ENCODE peak calls at places on chromosomes 1 and 21, in six cellular contexts. O, V, Z, B, I and N are unnamed samples.

GRCh38 chr1:119160851-119161250 is 20.4 kb upstream of the WARS2 start:
- DNase-seq in O (no peak), V (no peak), Z (peak; percentile 90), B (no peak), I (no peak), N (no peak)

GRCh38 chr1:31207590-31207989 is 32.1 kb downstream of the NKAIN1 start:
- DNase-seq in O (no peak), V (no peak), Z (no peak), B (no peak), I (no peak), N (no peak)

GRCh38 chr1:24506706-24507422 is 4.2 kb downstream of the RCAN3 start:
- DNase-seq in O (no peak), V (no peak), Z (no peak), B (no peak), I (no peak), N (no peak)

GRCh38 chr1:151867321-151867720 is 13.8 kb upstream of the THEM5 start:
- DNase-seq in O (no peak), V (no peak), Z (peak; percentile 57), B (no peak), I (no peak), N (no peak)

GRCh38 chr1:46798820-46799219 is at the start of gene CYP4B1:
- DNase-seq in O (no peak), V (no peak), Z (no peak), B (no peak), I (no peak), N (no peak)

GRCh38 chr1:12204140-12204539 is 25.7 kb upstream of the VPS13D start:
- DNase-seq in O (peak; percentile 79), V (no peak), Z (no peak), B (no peak), I (no peak), N (no peak)

GRCh38 chr1:208825305-208825704 is 581.1 kb upstream of the PLXNA2 start:
- DNase-seq in O (no peak), V (no peak), Z (no peak), B (no peak), I (no peak), N (no peak)

GRCh38 chr1:165828581-165829329 is 1.3 kb downstream of the UCK2 start:
- DNase-seq in O (peak; percentile 49), V (peak; percentile 42), Z (peak; percentile 90), B (peak; percentile 85), I (peak; percentile 30), N (peak; percentile 84)

GRCh38 chr1:30437059-30437576 is 286.3 kb downstream of the MATN1 start:
- DNase-seq in O (no peak), V (no peak), Z (no peak), B (no peak), I (no peak), N (no peak)

GRCh38 chr1:3883194-3883920 is 16.7 kb downstream of the C1orf174 start:
- DNase-seq in O (no peak), V (no peak), Z (no peak), B (no peak), I (no peak), N (no peak)

GRCh38 chr1:158095737-158096335 is 84.9 kb upstream of the CD1D start:
- DNase-seq in O (peak; percentile 36), V (no peak), Z (peak; percentile 27), B (peak; percentile 32), I (peak; percentile 41), N (peak; percentile 38)

GRCh38 chr1:61377242-61377958 is 295.0 kb downstream of the NFIA start:
- DNase-seq in O (no peak), V (no peak), Z (no peak), B (no peak), I (no peak), N (no peak)

GRCh38 chr1:29706936-29707335 is 470.6 kb downstream of the PTPRU start:
- DNase-seq in O (peak; percentile 61), V (no peak), Z (peak; percentile 48), B (peak; percentile 56), I (no peak), N (peak; percentile 75)

GRCh38 chr1:208533746-208534603 is 289.8 kb upstream of the PLXNA2 start:
- DNase-seq in O (no peak), V (no peak), Z (no peak), B (no peak), I (no peak), N (no peak)

GRCh38 chr1:203288351-203288894 is 16.9 kb upstream of the BTG2 start:
- DNase-seq in O (no peak), V (no peak), Z (no peak), B (no peak), I (no peak), N (no peak)

GRCh38 chr1:91502138-91502881 is 1.7 kb downstream of the CDC7 start:
- DNase-seq in O (no peak), V (no peak), Z (no peak), B (peak; percentile 3), I (no peak), N (peak; percentile 3)

GRCh38 chr1:161082996-161083742 is 6.2 kb downstream of the NECTIN4 start:
- DNase-seq in O (no peak), V (no peak), Z (peak; percentile 97), B (peak; percentile 94), I (no peak), N (peak; percentile 99)

GRCh38 chr1:211480941-211481545 is 10.9 kb downstream of the RD3 start:
- DNase-seq in O (no peak), V (no peak), Z (no peak), B (no peak), I (no peak), N (no peak)

GRCh38 chr1:201538618-201539551 is at the start of gene NAV1:
- DNase-seq in O (peak; percentile 37), V (peak; percentile 74), Z (peak; percentile 49), B (peak; percentile 96), I (no peak), N (peak; percentile 71)

GRCh38 chr1:236129315-236129714 is 13.0 kb upstream of the GPR137B start:
- DNase-seq in O (no peak), V (no peak), Z (no peak), B (no peak), I (no peak), N (no peak)

GRCh38 chr1:218164111-218164929 is 120.8 kb upstream of the RRP15 start:
- DNase-seq in O (peak; percentile 14), V (no peak), Z (peak; percentile 26), B (peak; percentile 32), I (no peak), N (peak; percentile 93)

GRCh38 chr21:33943293-33943692 is 27.7 kb upstream of the ATP5PO start:
- DNase-seq in O (no peak), V (no peak), Z (no peak), B (no peak), I (no peak), N (no peak)

GRCh38 chr1:35324486-35324885 is 56.0 kb downstream of the ZMYM4 start:
- DNase-seq in O (no peak), V (no peak), Z (peak; percentile 74), B (peak; percentile 5), I (no peak), N (no peak)

GRCh38 chr1:234782057-234782800 is 172.3 kb upstream of the IRF2BP2 start:
- DNase-seq in O (no peak), V (no peak), Z (no peak), B (no peak), I (no peak), N (peak; percentile 2)

GRCh38 chr1:21852282-21853129 is 40.4 kb downstream of the LDLRAD2 start:
- DNase-seq in O (no peak), V (no peak), Z (no peak), B (no peak), I (no peak), N (no peak)

GRCh38 chr1:58650141-58650540 is 49.7 kb downstream of the MYSM1 start:
- DNase-seq in O (no peak), V (no peak), Z (no peak), B (peak; percentile 50), I (no peak), N (peak; percentile 29)

GRCh38 chr21:46636550-46637289 is 1.2 kb downstream of the PRMT2 start:
- DNase-seq in O (no peak), V (no peak), Z (no peak), B (no peak), I (no peak), N (peak; percentile 2)

GRCh38 chr1:155307247-155307740 is 1.4 kb upstream of the FDPS start:
- DNase-seq in O (no peak), V (no peak), Z (peak; percentile 51), B (peak; percentile 53), I (no peak), N (peak; percentile 46)

GRCh38 chr21:40165212-40165611 is 298.0 kb downstream of the PCP4 start:
- DNase-seq in O (no peak), V (no peak), Z (no peak), B (no peak), I (no peak), N (no peak)

GRCh38 chr1:225911207-225912130 is 12.6 kb downstream of the PYCR2 start:
- DNase-seq in O (peak; percentile 77), V (no peak), Z (peak; percentile 26), B (no peak), I (peak; percentile 84), N (no peak)

GRCh38 chr1:70778056-70778762 is 269.4 kb downstream of the PTGER3 start:
- DNase-seq in O (no peak), V (no peak), Z (no peak), B (peak; percentile 43), I (no peak), N (no peak)

GRCh38 chr21:33127154-33127893 is 57.4 kb downstream of the OLIG1 start:
- DNase-seq in O (peak; percentile 74), V (peak; percentile 74), Z (peak; percentile 63), B (peak; percentile 77), I (peak; percentile 57), N (peak; percentile 82)

GRCh38 chr21:20790113-20790512 is 208.1 kb upstream of the NCAM2 start:
- DNase-seq in O (no peak), V (no peak), Z (no peak), B (no peak), I (no peak), N (no peak)

GRCh38 chr1:43973981-43974442 is 748 bp upstream of the ATP6V0B start:
- DNase-seq in O (peak; percentile 23), V (no peak), Z (no peak), B (peak; percentile 34), I (no peak), N (no peak)